ENCODE peak calls at places on chromosome 18, in six cellular contexts. One of them, this sample, is unnamed.

GRCh38 chr18:58615150-58616132 is 13.4 kb downstream of the ALPK2 start:
- DNase-seq in IMR-90: peak; percentile 30
- DNase-seq in HepG2: no peak
- DNase-seq in HCT116: no peak
- DNase-seq in SK-N-SH: no peak
- DNase-seq in K562: no peak
- DNase-seq in this sample: no peak

GRCh38 chr18:5625076-5625475 is 81.3 kb upstream of the EPB41L3 start:
- DNase-seq in IMR-90: no peak
- DNase-seq in HepG2: no peak
- DNase-seq in HCT116: no peak
- DNase-seq in SK-N-SH: no peak
- DNase-seq in K562: no peak
- DNase-seq in this sample: no peak

GRCh38 chr18:46260016-46260878 is 156.1 kb downstream of the HAUS1 start:
- DNase-seq in IMR-90: peak; percentile 85
- DNase-seq in HepG2: no peak
- DNase-seq in HCT116: no peak
- DNase-seq in SK-N-SH: no peak
- DNase-seq in K562: no peak
- DNase-seq in this sample: no peak

GRCh38 chr18:52422985-52423601 is 83.1 kb downstream of the DCC start:
- DNase-seq in IMR-90: no peak
- DNase-seq in HepG2: no peak
- DNase-seq in HCT116: no peak
- DNase-seq in SK-N-SH: no peak
- DNase-seq in K562: no peak
- DNase-seq in this sample: peak; percentile 19

GRCh38 chr18:47986724-47987455 is 56.4 kb upstream of the SMAD2 start:
- DNase-seq in IMR-90: no peak
- DNase-seq in HepG2: no peak
- DNase-seq in HCT116: no peak
- DNase-seq in SK-N-SH: no peak
- DNase-seq in K562: no peak
- DNase-seq in this sample: no peak

GRCh38 chr18:9422816-9423519 is 52.3 kb upstream of the RALBP1 start:
- DNase-seq in IMR-90: no peak
- DNase-seq in HepG2: no peak
- DNase-seq in HCT116: peak; percentile 49
- DNase-seq in SK-N-SH: no peak
- DNase-seq in K562: no peak
- DNase-seq in this sample: no peak

GRCh38 chr18:5475252-5475651 is 68.5 kb downstream of the EPB41L3 start:
- DNase-seq in IMR-90: no peak
- DNase-seq in HepG2: no peak
- DNase-seq in HCT116: no peak
- DNase-seq in SK-N-SH: no peak
- DNase-seq in K562: no peak
- DNase-seq in this sample: no peak

GRCh38 chr18:3912705-3913104 is 462.7 kb downstream of the TGIF1 start:
- DNase-seq in IMR-90: peak; percentile 23
- DNase-seq in HepG2: no peak
- DNase-seq in HCT116: no peak
- DNase-seq in SK-N-SH: no peak
- DNase-seq in K562: no peak
- DNase-seq in this sample: no peak

GRCh38 chr18:3885209-3885792 is 435.3 kb downstream of the TGIF1 start:
- DNase-seq in IMR-90: no peak
- DNase-seq in HepG2: peak; percentile 27
- DNase-seq in HCT116: peak; percentile 39
- DNase-seq in SK-N-SH: peak; percentile 24
- DNase-seq in K562: peak; percentile 25
- DNase-seq in this sample: peak; percentile 44

GRCh38 chr18:68177807-68178702 is 536.9 kb downstream of the TMX3 start:
- DNase-seq in IMR-90: peak; percentile 99
- DNase-seq in HepG2: peak; percentile 74
- DNase-seq in HCT116: no peak
- DNase-seq in SK-N-SH: peak; percentile 2
- DNase-seq in K562: no peak
- DNase-seq in this sample: no peak

GRCh38 chr18:3923750-3924149 is 473.8 kb downstream of the TGIF1 start:
- DNase-seq in IMR-90: peak; percentile 93
- DNase-seq in HepG2: no peak
- DNase-seq in HCT116: no peak
- DNase-seq in SK-N-SH: no peak
- DNase-seq in K562: no peak
- DNase-seq in this sample: peak; percentile 6

GRCh38 chr18:79626905-79627749 is 52.5 kb upstream of the CTDP1 start:
- DNase-seq in IMR-90: no peak
- DNase-seq in HepG2: no peak
- DNase-seq in HCT116: no peak
- DNase-seq in SK-N-SH: no peak
- DNase-seq in K562: no peak
- DNase-seq in this sample: no peak

GRCh38 chr18:79625195-79625923 is 54.2 kb upstream of the CTDP1 start:
- DNase-seq in IMR-90: peak; percentile 8
- DNase-seq in HepG2: no peak
- DNase-seq in HCT116: no peak
- DNase-seq in SK-N-SH: no peak
- DNase-seq in K562: no peak
- DNase-seq in this sample: no peak

GRCh38 chr18:79627750-79628294 is 51.8 kb upstream of the CTDP1 start:
- DNase-seq in IMR-90: no peak
- DNase-seq in HepG2: no peak
- DNase-seq in HCT116: no peak
- DNase-seq in SK-N-SH: no peak
- DNase-seq in K562: no peak
- DNase-seq in this sample: no peak

GRCh38 chr18:79624356-79624961 is 55.1 kb upstream of the CTDP1 start:
- DNase-seq in IMR-90: no peak
- DNase-seq in HepG2: no peak
- DNase-seq in HCT116: no peak
- DNase-seq in SK-N-SH: no peak
- DNase-seq in K562: no peak
- DNase-seq in this sample: no peak

DNA sequence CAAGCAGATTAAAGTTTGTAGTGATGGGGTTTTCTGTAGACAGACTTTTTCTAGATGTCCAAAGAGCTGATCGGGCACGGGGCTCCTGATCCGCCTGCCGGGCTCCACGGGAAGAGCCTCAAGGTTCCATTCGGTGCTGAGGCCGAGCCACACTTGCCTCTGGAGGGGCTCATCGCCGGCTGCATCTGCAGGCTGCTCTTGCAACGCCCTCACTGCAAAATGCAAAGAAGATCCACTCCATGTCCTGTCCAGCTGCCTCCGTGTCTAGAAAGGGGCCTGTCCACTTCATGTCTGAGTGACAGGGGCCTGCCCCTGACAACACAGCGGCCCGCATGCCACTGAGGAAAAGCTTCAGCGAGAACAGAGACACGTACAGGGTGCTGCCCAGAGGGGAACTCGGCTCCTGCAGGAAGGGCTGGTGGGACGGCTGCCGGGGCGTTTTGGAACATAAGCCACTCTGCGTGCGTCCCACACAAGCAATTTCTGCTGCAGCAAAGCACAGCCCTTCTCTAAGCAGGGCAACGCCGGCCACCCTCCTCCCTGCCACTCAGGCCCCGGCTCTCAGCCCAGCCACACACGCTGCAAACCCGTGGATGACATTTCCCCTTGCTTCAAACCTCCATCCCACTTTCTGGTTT is 53.6 kb upstream of the CTDP1 start:
- DNase-seq in IMR-90: no peak
- DNase-seq in HepG2: no peak
- DNase-seq in HCT116: no peak
- DNase-seq in SK-N-SH: no peak
- DNase-seq in K562: no peak
- DNase-seq in this sample: no peak
- TF ChIP-seq RAD21 in IMR-90: no peak
- TF ChIP-seq RAD21 in HepG2: no peak
- TF ChIP-seq RAD21 in HCT116: no peak
- TF ChIP-seq RAD21 in SK-N-SH: no peak
- TF ChIP-seq RAD21 in K562: no peak
- TF ChIP-seq RAD21 in this sample: no peak

DNA sequence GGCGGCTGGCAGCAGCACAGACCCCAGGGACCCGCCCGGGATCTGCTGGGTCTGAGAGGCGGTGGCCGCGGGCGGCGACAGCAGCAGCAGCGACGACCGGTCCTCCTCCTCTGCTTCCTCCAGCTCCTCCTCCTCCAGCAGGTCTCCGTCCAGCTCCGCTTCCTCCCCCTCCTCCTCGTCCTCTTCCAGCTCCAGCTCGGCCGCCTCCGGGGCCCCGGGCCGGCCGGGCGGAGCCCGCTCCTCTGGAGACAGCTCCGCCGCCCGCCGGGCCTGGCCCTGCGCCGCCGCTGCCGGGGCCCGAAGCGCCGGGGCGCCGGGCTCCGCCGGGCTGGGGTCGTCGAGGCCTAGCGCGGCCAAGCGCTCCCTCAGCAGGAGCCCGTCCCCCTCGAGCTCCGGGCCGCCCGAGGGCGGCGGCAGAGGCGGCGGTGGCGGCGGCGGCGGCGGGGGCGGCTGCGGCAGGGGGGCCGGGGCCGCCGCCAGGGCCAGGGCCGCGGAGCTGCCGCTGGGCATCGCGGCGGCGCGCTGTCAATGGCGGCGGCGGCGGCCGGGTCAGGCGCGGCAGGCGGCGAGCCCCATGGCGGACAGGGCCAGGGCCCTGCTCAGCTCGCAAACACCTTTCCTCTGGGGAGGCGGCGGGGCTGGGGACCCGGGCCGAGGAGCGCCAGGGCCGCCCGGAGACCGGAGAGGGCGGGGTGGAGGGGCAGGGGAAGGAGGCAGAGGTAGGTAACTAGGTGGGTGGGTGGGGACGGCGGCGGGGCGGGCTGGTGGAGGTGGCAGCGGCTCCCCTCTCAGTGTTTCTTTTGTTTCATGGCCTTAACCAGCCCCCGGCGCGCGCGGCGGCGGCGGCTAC is 445 bp downstream of the MEX3C start:
- DNase-seq in IMR-90: peak; percentile 51
- DNase-seq in HepG2: no peak
- DNase-seq in HCT116: no peak
- DNase-seq in SK-N-SH: peak; percentile 58
- DNase-seq in K562: peak; percentile 54
- DNase-seq in this sample: no peak
- TF ChIP-seq RAD21 in IMR-90: no peak
- TF ChIP-seq RAD21 in HepG2: no peak
- TF ChIP-seq RAD21 in HCT116: no peak
- TF ChIP-seq RAD21 in SK-N-SH: no peak
- TF ChIP-seq RAD21 in K562: no peak
- TF ChIP-seq RAD21 in this sample: no peak

DNA sequence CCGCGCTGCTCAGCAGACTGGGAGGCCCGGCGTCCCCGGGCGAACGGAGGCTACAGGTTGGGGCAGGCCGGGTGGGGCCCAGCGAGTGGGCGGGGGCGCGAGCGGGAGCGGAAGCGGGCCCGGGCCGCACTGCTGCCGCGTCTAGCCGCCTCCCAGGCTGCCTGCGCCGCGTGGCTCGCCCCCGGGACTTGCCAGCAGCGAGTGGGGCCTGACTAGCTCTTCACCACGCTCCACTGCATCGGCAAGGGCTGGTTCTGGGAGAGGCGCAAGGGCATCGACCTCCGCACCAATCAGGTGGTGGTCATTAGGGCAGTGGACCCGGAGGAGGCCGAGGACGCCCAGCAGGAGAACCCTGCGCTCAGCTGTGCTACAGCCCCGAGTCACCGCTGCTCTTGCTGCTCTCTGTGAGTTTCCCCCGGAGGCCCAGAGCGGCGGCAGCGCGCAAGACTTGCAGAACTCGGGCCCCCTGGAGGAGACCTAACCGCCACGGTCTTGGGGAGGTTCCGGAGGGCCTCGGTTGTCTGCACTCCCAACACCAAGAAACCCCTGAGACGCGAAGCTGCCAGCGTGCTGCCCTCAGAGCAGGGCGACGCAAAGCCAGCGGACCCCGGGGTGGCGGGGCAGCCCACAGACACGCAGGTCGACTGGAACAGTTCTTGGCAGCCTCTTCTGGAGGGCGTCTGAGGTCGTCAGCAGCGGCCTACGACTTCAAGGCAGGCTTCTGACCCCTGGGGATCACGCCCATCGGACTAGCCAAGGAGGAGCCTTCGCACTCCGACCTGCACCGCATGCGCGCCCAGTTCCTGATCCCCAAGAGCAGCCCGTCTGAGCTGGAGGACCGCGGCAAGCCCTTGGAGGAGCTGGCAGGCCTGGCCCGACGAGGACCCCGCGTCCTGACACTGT is 27.2 kb upstream of the PTPN2 start:
- DNase-seq in IMR-90: no peak
- DNase-seq in HepG2: no peak
- DNase-seq in HCT116: no peak
- DNase-seq in SK-N-SH: no peak
- DNase-seq in K562: no peak
- DNase-seq in this sample: no peak
- TF ChIP-seq RAD21 in IMR-90: no peak
- TF ChIP-seq RAD21 in HepG2: no peak
- TF ChIP-seq RAD21 in HCT116: no peak
- TF ChIP-seq RAD21 in SK-N-SH: no peak
- TF ChIP-seq RAD21 in K562: no peak
- TF ChIP-seq RAD21 in this sample: no peak

GRCh38 chr18:23809411-23809810 is 120.2 kb downstream of the LAMA3 start:
- DNase-seq in IMR-90: no peak
- DNase-seq in HepG2: no peak
- DNase-seq in HCT116: no peak
- DNase-seq in SK-N-SH: no peak
- DNase-seq in K562: no peak
- DNase-seq in this sample: no peak
- TF ChIP-seq RAD21 in IMR-90: no peak
- TF ChIP-seq RAD21 in HepG2: no peak
- TF ChIP-seq RAD21 in HCT116: no peak
- TF ChIP-seq RAD21 in SK-N-SH: no peak
- TF ChIP-seq RAD21 in K562: no peak
- TF ChIP-seq RAD21 in this sample: no peak

DNA sequence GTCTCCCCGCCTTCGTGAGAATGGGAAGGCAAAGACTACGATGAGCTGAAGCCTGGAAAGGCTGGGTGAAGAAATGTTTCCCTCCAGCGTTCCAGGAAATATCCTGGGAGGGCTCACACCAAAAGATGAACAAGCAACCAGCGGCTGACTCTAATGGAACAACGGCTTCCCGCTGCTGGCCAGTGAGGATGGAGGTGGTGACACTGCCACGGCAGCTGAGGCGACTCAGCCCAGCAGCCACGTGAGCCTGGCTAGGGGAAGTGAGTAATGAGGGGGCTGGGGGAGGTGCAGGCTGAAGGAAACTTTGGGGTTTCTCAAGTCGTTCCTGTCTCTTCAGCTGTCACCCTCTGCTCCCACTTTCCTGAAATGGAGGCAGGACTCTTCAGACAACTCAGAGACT is 105.0 kb upstream of the SMAD7 start:
- DNase-seq in IMR-90: peak; percentile 94
- DNase-seq in HepG2: no peak
- DNase-seq in HCT116: no peak
- DNase-seq in SK-N-SH: no peak
- DNase-seq in K562: peak; percentile 56
- DNase-seq in this sample: no peak
- TF ChIP-seq RAD21 in IMR-90: peak; percentile 25
- TF ChIP-seq RAD21 in HepG2: no peak
- TF ChIP-seq RAD21 in HCT116: no peak
- TF ChIP-seq RAD21 in SK-N-SH: no peak
- TF ChIP-seq RAD21 in K562: no peak
- TF ChIP-seq RAD21 in this sample: no peak

GRCh38 chr18:25815659-25816058 is 274.8 kb downstream of the SS18 start:
- DNase-seq in IMR-90: no peak
- DNase-seq in HepG2: no peak
- DNase-seq in HCT116: no peak
- DNase-seq in SK-N-SH: peak; percentile 27
- DNase-seq in K562: no peak
- DNase-seq in this sample: no peak
- TF ChIP-seq RAD21 in IMR-90: no peak
- TF ChIP-seq RAD21 in HepG2: no peak
- TF ChIP-seq RAD21 in HCT116: no peak
- TF ChIP-seq RAD21 in SK-N-SH: no peak
- TF ChIP-seq RAD21 in K562: no peak
- TF ChIP-seq RAD21 in this sample: no peak

GRCh38 chr18:62165583-62165982 is 21.3 kb downstream of the PIGN start:
- DNase-seq in IMR-90: no peak
- DNase-seq in HepG2: no peak
- DNase-seq in HCT116: no peak
- DNase-seq in SK-N-SH: no peak
- DNase-seq in K562: no peak
- DNase-seq in this sample: no peak
- TF ChIP-seq RAD21 in IMR-90: no peak
- TF ChIP-seq RAD21 in HepG2: no peak
- TF ChIP-seq RAD21 in HCT116: no peak
- TF ChIP-seq RAD21 in SK-N-SH: no peak
- TF ChIP-seq RAD21 in K562: no peak
- TF ChIP-seq RAD21 in this sample: no peak

This sample was measured in A549.